ENCODE peak calls at places on chromosome 20, in six cellular contexts. J is sigmoid colon, Z is transverse colon, D is stomach, H is A549, O is GM12878. Y is an unnamed sample.
A peak's percentile ranks its signal among the peaks of the same experiment; 100 is the strongest.

GRCh38 chr20:40090236-40090635 is 598.8 kb downstream of the MAFB start:
- DNase-seq in Z (no peak), O (no peak), D (no peak), J (no peak), H (no peak), Y (no peak)

GRCh38 chr20:24694727-24695528 is 225.5 kb downstream of the SYNDIG1 start:
- DNase-seq in O (no peak), H (no peak), Z (no peak), J (peak; percentile 53), D (peak; percentile 17), Y (peak; percentile 43)

GRCh38 chr20:37390503-37390890 is 44.6 kb downstream of the SRC start:
- DNase-seq in J (peak; percentile 44), Z (no peak), O (no peak), H (no peak), D (no peak), Y (peak; percentile 30)

GRCh38 chr20:26354521-26354920 is 657.9 kb upstream of the ZNF337 start:
- DNase-seq in H (no peak), O (no peak), J (no peak), D (no peak), Z (no peak), Y (no peak)

GRCh38 chr20:44780226-44780625 is 30.1 kb downstream of the RIMS4 start:
- DNase-seq in H (peak; percentile 28), D (no peak), J (no peak), Z (peak; percentile 15), O (no peak), Y (no peak)

GRCh38 chr20:13029687-13030510 is 21.1 kb downstream of the SPTLC3 start:
- DNase-seq in D (peak; percentile 26), O (no peak), Z (peak; percentile 15), J (no peak), H (peak; percentile 67), Y (no peak)

GRCh38 chr20:50301712-50302111 is 111.1 kb downstream of the CEBPB start:
- DNase-seq in O (no peak), D (no peak), Z (no peak), H (no peak), J (no peak), Y (no peak)

GRCh38 chr20:20390393-20390792 is 22.5 kb downstream of the INSM1 start:
- DNase-seq in H (no peak), D (no peak), J (no peak), O (no peak), Z (no peak), Y (no peak)

DNA sequence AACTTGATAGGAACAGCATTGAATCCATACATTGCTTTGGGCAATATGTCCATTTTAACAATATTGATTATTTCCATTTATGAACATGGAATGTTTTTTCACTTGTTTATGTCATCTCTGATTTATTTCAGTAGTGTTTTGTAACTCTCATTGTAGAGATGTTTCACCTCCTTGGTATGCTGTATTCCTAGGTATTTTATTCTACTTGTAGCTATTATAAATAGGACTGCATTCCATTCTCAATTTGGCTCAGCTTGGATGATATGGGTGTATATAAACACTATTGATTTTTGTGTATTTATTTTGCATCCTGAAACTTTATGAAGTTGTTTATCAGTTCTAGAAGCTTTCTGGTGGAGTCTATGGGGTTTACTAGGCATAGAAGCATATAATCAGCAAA is 730.3 kb downstream of the DOK5 start:
- DNase-seq in O (no peak), D (no peak), Z (no peak), H (no peak), J (no peak), Y (no peak)
- H3K9me3 ChIP-seq in O (no peaks in the 10 kb centered on the region), D (no peaks in the 10 kb centered on the region), Z (no peaks in the 10 kb centered on the region), H (no peaks in the 10 kb centered on the region), J (no peaks in the 10 kb centered on the region), Y (no peaks in the 10 kb centered on the region)

DNA sequence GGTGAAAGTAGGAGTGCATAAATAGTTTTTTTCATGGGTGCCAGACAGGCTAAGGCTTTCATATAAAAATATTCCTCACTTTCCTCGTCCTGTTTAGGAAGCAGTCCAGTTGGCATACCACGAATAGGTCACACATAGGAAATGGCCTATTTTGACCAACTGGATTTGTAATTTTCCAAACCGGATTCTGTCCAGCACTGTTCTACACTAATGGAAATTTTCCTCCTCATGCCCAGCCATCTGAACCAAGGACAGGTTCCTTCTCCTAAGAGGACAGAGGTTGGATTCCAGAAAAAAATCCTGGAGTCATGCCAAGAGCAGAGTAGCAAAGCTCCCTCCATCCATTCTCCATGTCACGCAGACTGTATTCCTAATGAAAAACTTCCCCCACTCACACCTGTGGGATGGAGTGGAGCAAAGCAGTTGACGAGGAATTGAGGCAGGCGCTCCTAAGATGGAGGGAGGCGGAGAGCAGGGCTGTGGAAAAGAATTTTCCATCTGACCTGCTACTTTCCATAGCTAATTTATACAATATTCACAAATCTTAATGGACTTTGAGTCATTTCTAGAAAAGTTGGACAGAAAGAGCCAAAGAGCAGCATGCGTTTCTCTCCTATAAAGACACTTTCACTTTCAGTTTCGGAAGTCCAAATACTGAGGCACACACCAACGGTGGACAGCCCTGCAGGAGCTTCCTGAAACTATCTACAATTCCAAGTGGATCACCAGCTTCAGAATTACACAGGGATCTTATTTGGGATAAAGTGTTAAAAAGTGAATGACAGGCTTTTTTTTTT is 43.3 kb downstream of the PANK2 start:
- DNase-seq in O (no peak), J (no peak), Z (no peak), H (no peak), D (no peak), Y (no peak)
- H3K4me3 ChIP-seq in O (no peak overlapping the region), J (peak overlapping the region; percentile 44), Z (peak overlapping the region; percentile 30), H (no peak overlapping the region), D (peak overlapping the region; percentile 45), Y (peak overlapping the region; percentile 47)

DNA sequence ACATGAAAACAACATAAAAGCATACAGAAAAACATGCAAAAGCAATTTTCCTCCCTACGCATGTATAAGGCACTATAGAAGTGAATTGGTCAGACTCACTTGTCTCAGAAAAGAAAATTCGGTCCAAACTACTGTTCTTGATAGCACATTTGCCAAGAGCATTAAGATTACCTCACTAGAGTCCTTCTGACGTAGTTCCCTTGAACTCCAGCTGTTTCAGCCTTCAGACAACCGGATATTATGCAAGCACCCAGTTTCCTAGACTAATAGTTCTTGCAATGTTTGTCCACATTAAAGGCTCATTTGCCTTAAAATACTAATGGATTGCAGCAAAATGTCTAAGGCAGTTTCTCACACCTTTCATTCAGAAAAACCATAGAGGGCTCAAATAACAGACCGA is 2.5 kb upstream of the CASS4 start:
- DNase-seq in H (no peak), D (no peak), Z (no peak), J (no peak), O (no peak), Y (no peak)
- TF ChIP-seq EP300 in H (no peak), D (no peak), Z (no peak), J (peak; percentile 57), O (no peak), Y (no peak)

DNA sequence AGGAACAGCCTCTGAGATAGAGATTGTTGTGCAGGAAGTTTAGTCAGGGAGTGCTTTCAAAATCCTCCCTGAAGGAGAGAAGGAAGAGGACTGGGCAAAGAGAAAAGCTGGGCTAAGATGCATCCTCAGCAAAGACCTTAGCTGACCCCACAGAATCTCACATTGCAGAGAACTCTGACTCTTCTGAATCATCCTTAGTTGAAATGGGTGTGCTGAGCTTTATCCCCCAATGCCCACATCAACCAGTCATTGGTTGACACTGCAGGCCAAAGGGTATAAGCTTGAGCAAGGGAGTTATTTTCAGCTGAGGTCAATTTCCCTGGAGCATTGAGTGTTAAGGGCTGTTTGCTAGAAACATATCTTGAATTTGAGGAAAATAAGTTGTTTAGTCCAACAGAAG is 732.2 kb downstream of the CBLN4 start:
- DNase-seq in Z (no peak), H (no peak), J (no peak), O (no peak), D (no peak), Y (no peak)
- H3K9me3 ChIP-seq in Z (no peaks in the 10 kb centered on the region), H (no peaks in the 10 kb centered on the region), J (no peaks in the 10 kb centered on the region), O (no peaks in the 10 kb centered on the region), D (no peaks in the 10 kb centered on the region), Y (no peaks in the 10 kb centered on the region)

Y was measured in suprapubic skin.